ENCODE peak calls at places on chromosomes 11 and 22, in five cellular contexts. L, S, A, M and C are unnamed samples.

GRCh38 chr11:69463892-69464620 is 17.4 kb upstream of the LINC01488 start:
- DNase-seq in L (no peak), S (no peak), M (no peak), A (no peak), C (no peak)

GRCh38 chr11:69803022-69803421 is 16.2 kb downstream of the FGF3 start:
- DNase-seq in A (no peak), M (no peak), L (no peak), S (no peak), C (no peak)

GRCh38 chr11:13098067-13098466 is 89.0 kb downstream of the RASSF10 start:
- DNase-seq in M (no peak), L (no peak), S (no peak), A (no peak), C (no peak)

GRCh38 chr11:7154881-7155344 is 66.1 kb downstream of the RBMXL2 start:
- DNase-seq in A (no peak), M (no peak), L (no peak), S (no peak), C (no peak)

GRCh38 chr11:2690596-2691354 is 9.0 kb downstream of the KCNQ1OT1 start:
- DNase-seq in L (no peak), A (no peak), S (no peak), M (no peak), C (no peak)

GRCh38 chr22:48478124-48478523 is 1349.5 kb downstream of the BRD1 start:
- DNase-seq in S (no peak), M (no peak), L (no peak), A (no peak), C (peak)

GRCh38 chr22:48439560-48440135 is 1388.0 kb downstream of the BRD1 start:
- DNase-seq in S (no peak), M (no peak), L (no peak), A (no peak), C (no peak)

GRCh38 chr11:3669128-3669527 is 2.1 kb downstream of the CHRNA10 start:
- DNase-seq in A (no peak), S (no peak), L (no peak), M (no peak), C (no peak)

GRCh38 chr22:44901301-44901700 is 108.5 kb downstream of the PHF21B start:
- DNase-seq in L (no peak), M (no peak), A (no peak), S (no peak), C (peak)

GRCh38 chr11:117523680-117524079 is 196.0 kb downstream of the CEP164 start:
- DNase-seq in L (no peak), A (no peak), M (no peak), S (no peak), C (no peak)

GRCh38 chr11:64313491-64314145 is 3.7 kb downstream of the TRMT112 start:
- DNase-seq in A (peak), L (no peak), M (no peak), S (no peak), C (no peak)

GRCh38 chr22:45212992-45213751 is 27.5 kb downstream of the KIAA0930 start:
- DNase-seq in S (no peak), L (no peak), M (peak), A (peak), C (no peak)

GRCh38 chr11:3155216-3155615 is 9.9 kb downstream of the OSBPL5 start:
- DNase-seq in A (peak), L (no peak), S (no peak), M (no peak), C (no peak)

GRCh38 chr11:57464343-57465181 is 4.2 kb downstream of the RTN4RL2 start:
- DNase-seq in L (no peak), A (no peak), M (peak), S (no peak), C (no peak)

GRCh38 chr11:126512251-126512650 is 156.8 kb downstream of the ST3GAL4 start:
- DNase-seq in L (no peak), A (no peak), S (no peak), M (no peak), C (no peak)

GRCh38 chr22:44870021-44870420 is 117.6 kb downstream of the ARHGAP8 start:
- DNase-seq in S (no peak), A (no peak), M (no peak), L (no peak), C (no peak)

GRCh38 chr11:61955416-61956135 is 5.4 kb downstream of the BEST1 start:
- DNase-seq in L (no peak), A (no peak), S (no peak), M (no peak), C (no peak)

GRCh38 chr11:33779849-33780528 is 5.7 kb upstream of the FBXO3 start:
- DNase-seq in L (no peak), S (no peak), M (no peak), A (no peak), C (no peak)

GRCh38 chr11:21582791-21583190 is 610.1 kb upstream of the ANO5 start:
- DNase-seq in L (no peak), A (no peak), S (no peak), M (no peak), C (no peak)

GRCh38 chr11:134003792-134004405 is 47.1 kb upstream of the IGSF9B start:
- DNase-seq in L (no peak), S (no peak), A (no peak), M (no peak), C (no peak)

GRCh38 chr22:49119551-49119952 is 708.1 kb downstream of the BRD1 start:
- DNase-seq in L (no peak), A (peak), M (no peak), S (no peak), C (no peak)

GRCh38 chr22:37024339-37025157 is 5.0 kb downstream of the MPST start:
- DNase-seq in A (no peak), S (no peak), L (no peak), M (no peak), C (no peak)

GRCh38 chr11:133919330-133920108 is 37.2 kb downstream of the IGSF9B start:
- DNase-seq in L (no peak), M (no peak), A (no peak), S (no peak), C (no peak)

GRCh38 chr11:45485070-45485716 is 180.2 kb downstream of the CHST1 start:
- DNase-seq in M (no peak), S (peak), A (no peak), L (no peak), C (peak)

GRCh38 chr11:13891911-13892310 is 70.6 kb upstream of the SPON1 start:
- DNase-seq in M (no peak), L (no peak), A (no peak), S (no peak), C (no peak)

GRCh38 chr11:67312187-67313021 is 9.1 kb downstream of the SSH3 start:
- DNase-seq in S (peak), L (peak), A (no peak), M (peak), C (no peak)

GRCh38 chr11:76208829-76209670 is 2.7 kb upstream of the WNT11 start:
- DNase-seq in L (peak), M (peak), A (peak), S (peak), C (peak)

GRCh38 chr22:25928038-25928437 is 186.1 kb downstream of the MYO18B start:
- DNase-seq in A (no peak), M (no peak), S (no peak), L (no peak), C (no peak)

GRCh38 chr11:73350908-73351636 is 25.1 kb upstream of the RELT start:
- DNase-seq in S (peak), L (peak), M (peak), A (no peak), C (no peak)

GRCh38 chr11:129723146-129723963 is 92.3 kb upstream of the TMEM45B start:
- DNase-seq in S (no peak), M (no peak), A (no peak), L (no peak), C (no peak)

GRCh38 chr11:5809122-5809519 is 397 bp downstream of the OR52N2 start:
- DNase-seq in L (no peak), A (no peak), S (no peak), M (no peak), C (no peak)

GRCh38 chr11:132551011-132551410 is 981.3 kb downstream of the OPCML start:
- DNase-seq in A (no peak), S (no peak), M (peak), L (no peak), C (no peak)

GRCh38 chr22:38578505-38578904 is 8.5 kb upstream of the DMC1 start:
- DNase-seq in M (no peak), L (no peak), A (no peak), S (no peak), C (no peak)

GRCh38 chr11:28168718-28169117 is 60.5 kb downstream of the METTL15 start:
- DNase-seq in S (no peak), A (no peak), M (no peak), L (no peak), C (no peak)

GRCh38 chr22:43147821-43148220 is 3.5 kb upstream of the TSPO start:
- DNase-seq in M (peak), L (no peak), A (no peak), S (no peak), C (no peak)

GRCh38 chr11:75100314-75100713 is 3.6 kb upstream of the OR2AT4 start:
- DNase-seq in L (no peak), A (no peak), M (peak), S (no peak), C (no peak)

GRCh38 chr11:11843233-11843632 is 1.5 kb downstream of the USP47 start:
- DNase-seq in L (no peak), M (no peak), A (no peak), S (no peak), C (no peak)
- H3K4me3 ChIP-seq in L (no peak), M (peak), A (peak), S (peak), C (peak)

GRCh38 chr11:46593550-46594382 is at the start of gene AMBRA1:
- DNase-seq in S (peak), L (peak), A (peak), M (peak), C (peak)

GRCh38 chr11:46597155-46597554 is 3.3 kb upstream of the AMBRA1 start:
- DNase-seq in L (no peak), A (no peak), M (no peak), S (no peak), C (no peak)

GRCh38 chr11:46597609-46598219 is 3.9 kb upstream of the AMBRA1 start:
- DNase-seq in A (no peak), L (no peak), M (no peak), S (no peak), C (no peak)

GRCh38 chr11:46594383-46594718 is 528 bp upstream of the AMBRA1 start:
- DNase-seq in A (no peak), S (no peak), M (no peak), L (no peak), C (no peak)

DNA sequence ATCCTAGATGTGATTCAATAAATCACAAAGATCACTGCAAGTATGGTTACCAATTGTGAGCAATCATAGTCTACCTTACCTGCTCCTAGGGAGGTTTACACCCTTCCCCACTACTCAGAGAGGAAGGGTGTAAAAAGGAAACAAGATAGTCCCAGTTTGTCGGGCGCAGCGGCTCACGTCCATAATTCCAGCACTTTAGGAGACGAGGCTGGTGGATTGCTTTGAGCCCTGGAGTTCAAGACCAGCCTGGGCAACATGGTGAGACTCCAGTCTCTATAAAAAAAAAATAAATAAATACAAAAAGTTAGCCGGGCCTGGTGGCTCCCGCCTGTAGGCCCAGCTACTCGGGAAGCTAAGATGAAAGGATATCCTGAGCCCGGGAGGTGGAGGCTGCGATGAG is 962 bp upstream of the AMBRA1 start:
- DNase-seq in A (no peak), L (no peak), S (no peak), M (no peak), C (no peak)
- H3K4me3 ChIP-seq in A (no peak), L (no peak), S (no peak), M (no peak), C (no peak)

DNA sequence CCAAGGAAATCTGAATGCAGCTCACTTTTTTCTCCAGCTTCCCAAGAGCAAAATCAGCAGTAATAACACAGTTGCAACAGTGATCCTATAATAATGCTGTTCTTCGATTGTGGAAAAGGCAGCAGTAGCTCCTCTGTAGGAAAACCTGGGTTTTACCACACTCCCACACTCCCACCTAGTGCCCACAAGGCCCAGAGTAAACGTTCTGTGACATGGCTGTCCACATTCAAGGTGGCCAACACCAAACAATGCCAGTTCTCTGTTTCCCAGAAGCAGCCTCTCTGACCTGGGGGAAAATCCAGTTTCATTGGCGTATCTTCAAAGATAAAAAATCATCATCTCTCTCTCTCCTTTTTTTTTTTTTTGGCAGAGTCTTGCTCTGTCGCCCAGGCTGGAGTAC is 40.2 kb downstream of the WT1 start:
- DNase-seq in A (no peak), L (no peak), S (no peak), M (no peak), C (no peak)
- H3K4me3 ChIP-seq in A (no peak), L (no peak), S (no peak), M (no peak), C (no peak)

GRCh38 chr11:86014221-86014620 is 54.7 kb downstream of the PICALM start:
- DNase-seq in M (no peak), S (no peak), A (no peak), L (no peak), C (no peak)
- H3K4me3 ChIP-seq in M (no peak), S (no peak), A (no peak), L (no peak), C (no peak)

DNA sequence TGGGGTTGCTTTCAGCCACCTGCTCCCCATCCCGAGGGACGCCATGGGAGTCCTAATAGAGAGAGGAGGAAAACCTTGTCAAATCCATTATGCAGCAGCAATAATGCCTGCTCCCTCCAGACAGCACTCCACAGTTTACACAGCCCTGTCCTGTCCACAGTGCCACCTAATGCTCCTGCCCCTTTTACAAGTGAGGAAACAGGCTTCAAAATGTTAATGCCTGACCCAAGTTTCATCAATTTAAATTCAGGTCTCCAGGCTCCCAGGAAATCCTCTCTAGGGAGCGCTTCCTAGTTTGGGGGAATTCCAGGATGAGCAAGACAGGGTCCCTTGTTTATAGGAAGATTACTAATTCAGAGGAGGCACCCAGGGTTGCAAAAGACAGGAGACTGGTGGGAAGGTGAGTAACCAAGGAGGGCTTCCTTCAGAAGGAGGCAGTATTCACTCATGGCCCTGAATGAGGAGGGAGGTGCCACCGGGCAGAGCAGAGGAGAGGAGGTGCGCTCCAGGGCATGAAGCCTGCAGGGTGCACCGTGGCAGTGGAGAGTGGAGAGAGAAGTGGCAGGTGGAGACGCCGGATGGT is 1.5 kb downstream of the TMEM132A start:
- DNase-seq in S (no peak), M (no peak), A (no peak), L (no peak), C (no peak)
- H3K4me3 ChIP-seq in S (peak), M (no peak), A (peak), L (no peak), C (no peak)

GRCh38 chr22:50482107-50483074 is 1.0 kb downstream of the ADM2 start:
- DNase-seq in M (no peak), S (no peak), L (no peak), A (no peak), C (no peak)
- H3K4me3 ChIP-seq in M (no peak), S (peak), L (peak), A (peak), C (peak)

GRCh38 chr11:128516467-128516778 is 70.9 kb downstream of the ETS1 start:
- DNase-seq in A (no peak), M (no peak), L (no peak), S (no peak), C (no peak)

GRCh38 chr11:128519353-128519752 is 68.0 kb downstream of the ETS1 start:
- DNase-seq in L (no peak), M (no peak), S (no peak), A (no peak), C (no peak)

GRCh38 chr11:128518493-128519207 is 68.7 kb downstream of the ETS1 start:
- DNase-seq in S (no peak), A (no peak), M (no peak), L (no peak), C (no peak)

GRCh38 chr11:128516886-128517285 is 70.5 kb downstream of the ETS1 start:
- DNase-seq in L (no peak), A (no peak), S (no peak), M (no peak), C (no peak)

DNA sequence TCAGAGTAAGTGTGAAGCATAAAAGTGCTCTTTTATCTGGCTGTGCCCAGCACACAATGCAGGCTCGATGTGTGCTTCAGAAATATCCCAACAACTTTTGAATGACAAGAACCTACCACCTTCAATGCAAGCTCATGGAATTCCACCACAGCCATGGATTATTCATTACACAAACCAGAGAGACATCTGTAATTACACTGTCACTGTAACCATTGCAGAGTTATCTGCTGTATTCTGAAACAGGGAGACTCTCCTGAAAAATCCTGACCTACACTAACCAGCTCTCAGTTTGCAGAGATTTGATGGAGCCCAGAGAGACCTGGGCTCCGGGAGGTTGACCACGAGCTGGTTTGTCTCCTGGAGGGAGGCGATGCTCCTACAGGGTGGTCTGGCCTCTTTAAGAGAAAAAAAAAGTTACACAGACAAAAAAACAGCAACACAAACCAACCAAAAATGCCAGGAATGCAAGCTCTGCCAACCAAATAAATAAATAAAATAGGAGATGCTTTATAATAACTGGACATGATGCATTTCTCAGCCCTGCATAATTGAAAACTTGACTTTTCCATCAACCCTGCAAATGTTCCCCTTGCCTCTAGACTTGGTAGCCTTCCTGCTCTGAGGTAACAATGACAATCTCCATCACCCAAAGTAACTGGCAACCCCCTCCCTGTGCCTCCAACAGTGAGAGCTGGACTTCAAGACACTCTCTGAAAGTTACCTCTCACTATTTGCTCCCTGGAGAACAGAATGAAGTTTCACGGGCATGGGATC is 69.7 kb downstream of the ETS1 start:
- DNase-seq in L (no peak), M (no peak), S (no peak), A (no peak), C (no peak)
- H3K4me3 ChIP-seq in L (no peak), M (no peak), S (peak), A (peak), C (peak)